ENCODE peak calls at places on chromosomes 7 and 10, in eight cellular contexts. Y, G, Z, M, O, S, U and F are unnamed samples.

GRCh38 chr10:121910673-121911420 is 17.0 kb downstream of the ATE1 start:
- ATAC-seq in U (no peak), O (no peak), G (no peak), Z (peak; percentile 60), S (peak; percentile 80), Y (no peak), M (no peak), F (no peak)

GRCh38 chr10:75623310-75623940 is 192.0 kb downstream of the LRMDA start:
- ATAC-seq in S (no peak), O (no peak), G (no peak), Y (no peak), U (no peak), M (peak; percentile 58), Z (no peak), F (no peak)

GRCh38 chr7:32890553-32891045 is 961 bp downstream of the KBTBD2 start:
- ATAC-seq in S (peak; percentile 35), U (peak; percentile 70), O (peak; percentile 20), Y (peak; percentile 39), G (peak; percentile 38), M (no peak), Z (peak; percentile 47), F (peak; percentile 58)

GRCh38 chr7:22911889-22912288 is 89.2 kb upstream of the TOMM7 start:
- ATAC-seq in O (no peak), Y (no peak), Z (no peak), G (no peak), M (no peak), S (no peak), U (no peak), F (no peak)

GRCh38 chr10:95793401-95794045 is 37.6 kb downstream of the ENTPD1 start:
- ATAC-seq in M (no peak), Z (peak; percentile 51), Y (no peak), G (peak; percentile 67), O (peak; percentile 75), U (no peak), S (no peak), F (peak; percentile 95)

GRCh38 chr7:732556-732955 is 5.5 kb upstream of the PRKAR1B start:
- ATAC-seq in O (no peak), Z (no peak), U (no peak), S (no peak), M (no peak), Y (no peak), G (no peak), F (no peak)

GRCh38 chr10:63910806-63911205 is 389.6 kb downstream of the REEP3 start:
- ATAC-seq in Z (no peak), S (no peak), M (peak; percentile 74), G (no peak), Y (no peak), O (no peak), U (no peak), F (no peak)

GRCh38 chr10:61124748-61125147 is 180.8 kb upstream of the RHOBTB1 start:
- ATAC-seq in O (no peak), Y (no peak), G (no peak), S (no peak), M (no peak), U (no peak), Z (no peak), F (no peak)

GRCh38 chr10:1227505-1228402 is 171.6 kb downstream of the WDR37 start:
- ATAC-seq in M (no peak), U (no peak), Z (no peak), S (no peak), G (no peak), Y (no peak), O (no peak), F (no peak)

GRCh38 chr7:22189741-22190140 is 167.2 kb downstream of the RAPGEF5 start:
- ATAC-seq in M (no peak), U (no peak), O (no peak), G (no peak), Y (no peak), S (no peak), Z (no peak), F (no peak)

GRCh38 chr10:119335671-119336353 is 128.4 kb downstream of the GRK5 start:
- ATAC-seq in Z (no peak), M (no peak), O (no peak), Y (no peak), G (peak; percentile 19), U (no peak), S (no peak), F (no peak)

GRCh38 chr10:4079796-4080195 is 294.8 kb upstream of the KLF6 start:
- ATAC-seq in O (no peak), U (no peak), M (no peak), S (no peak), Z (no peak), G (no peak), Y (no peak), F (no peak)

GRCh38 chr10:63614371-63614891 is 93.2 kb downstream of the REEP3 start:
- ATAC-seq in U (no peak), M (peak; percentile 20), Z (no peak), Y (no peak), S (no peak), G (peak; percentile 23), O (no peak), F (no peak)

GRCh38 chr10:73043319-73043718 is 53.3 kb downstream of the P4HA1 start:
- ATAC-seq in M (no peak), G (no peak), S (no peak), Y (no peak), Z (no peak), U (no peak), O (no peak), F (no peak)

GRCh38 chr7:23603632-23604295 is 6.6 kb downstream of the CCDC126 start:
- ATAC-seq in U (no peak), Y (no peak), S (no peak), G (no peak), M (no peak), Z (no peak), O (no peak), F (no peak)

GRCh38 chr7:35248576-35249536 is 5.0 kb downstream of the TBX20 start:
- ATAC-seq in Y (no peak), U (no peak), S (no peak), O (no peak), Z (no peak), G (no peak), M (peak; percentile 59), F (no peak)

GRCh38 chr10:110175406-110175805 is 32.0 kb upstream of the MXI1 start:
- ATAC-seq in G (no peak), Z (no peak), S (no peak), M (no peak), O (no peak), Y (no peak), U (no peak), F (no peak)

GRCh38 chr10:3783721-3784432 is 1.1 kb downstream of the KLF6 start:
- ATAC-seq in G (peak; percentile 2), M (peak; percentile 7), Z (no peak), Y (peak; percentile 18), U (no peak), O (no peak), S (peak; percentile 15), F (no peak)

GRCh38 chr10:99521474-99522077 is 11.2 kb upstream of the NKX2-3 start:
- ATAC-seq in G (peak; percentile 20), U (no peak), O (no peak), Y (no peak), Z (no peak), M (no peak), S (no peak), F (no peak)

GRCh38 chr10:26334932-26335573 is 103.1 kb upstream of the APBB1IP start:
- ATAC-seq in S (peak; percentile 96), Y (peak; percentile 94), Z (peak; percentile 91), G (peak; percentile 71), M (peak; percentile 93), O (peak; percentile 81), U (peak; percentile 76), F (peak; percentile 84)

GRCh38 chr10:132714096-132714721 is 71.7 kb downstream of the NKX6-2 start:
- ATAC-seq in M (peak; percentile 79), S (no peak), U (no peak), Y (no peak), O (no peak), G (no peak), Z (no peak), F (no peak)

GRCh38 chr10:43135656-43136055 is 2.6 kb upstream of the CSGALNACT2 start:
- ATAC-seq in O (no peak), Z (no peak), Y (no peak), G (no peak), S (no peak), M (no peak), U (no peak), F (no peak)

GRCh38 chr10:121281576-121281975 is 316.7 kb downstream of the FGFR2 start:
- ATAC-seq in G (peak; percentile 75), Y (no peak), M (no peak), Z (no peak), S (no peak), O (no peak), U (no peak), F (no peak)

GRCh38 chr10:79602953-79603352 is 7.8 kb upstream of the SFTPA1 start:
- ATAC-seq in S (no peak), O (peak; percentile 36), M (no peak), Y (no peak), U (no peak), G (no peak), Z (no peak), F (no peak)

GRCh38 chr10:90988802-90989201 is 67.9 kb upstream of the ANKRD1 start:
- ATAC-seq in S (no peak), U (no peak), Z (no peak), M (no peak), G (no peak), O (no peak), Y (no peak), F (peak; percentile 60)

GRCh38 chr7:16978358-16979244 is 96.8 kb upstream of the AGR3 start:
- ATAC-seq in M (no peak), O (no peak), S (peak; percentile 95), Z (no peak), G (peak; percentile 69), U (no peak), Y (no peak), F (no peak)